ENCODE peak calls at places on chromosomes 12 and 14, in six cellular contexts. Z, I, F, Y, R and O are unnamed samples.

GRCh38 chr12:49631336-49631907 is 8.1 kb downstream of the PRPF40B start:
- DNase-seq in R (no peak), Z (no peak), F (no peak), Y (no peak), I (no peak), O (peak)

GRCh38 chr14:55705651-55706340 is 125.8 kb downstream of the KTN1 start:
- DNase-seq in R (no peak), F (no peak), Z (no peak), I (no peak), Y (no peak), O (no peak)

GRCh38 chr12:7068240-7068993 is 7.9 kb downstream of the C1S start:
- DNase-seq in Z (no peak), Y (no peak), R (no peak), F (no peak), I (no peak), O (no peak)

GRCh38 chr14:22895402-22895801 is 12.4 kb downstream of the REM2 start:
- DNase-seq in Z (no peak), R (no peak), F (no peak), Y (no peak), I (no peak), O (no peak)

GRCh38 chr14:85319998-85320397 is 209.9 kb upstream of the FLRT2 start:
- DNase-seq in Y (no peak), I (no peak), Z (no peak), R (no peak), F (no peak), O (no peak)

GRCh38 chr14:26008290-26008689 is 589.5 kb downstream of the NOVA1 start:
- DNase-seq in Y (no peak), Z (peak), R (peak), F (no peak), I (no peak), O (peak)

GRCh38 chr12:109951751-109952150 is 44.4 kb downstream of the GIT2 start:
- DNase-seq in F (peak), I (no peak), R (no peak), Y (no peak), Z (no peak), O (peak)

GRCh38 chr12:9881988-9882387 is 699 bp downstream of the KLRF2 start:
- DNase-seq in Z (no peak), R (no peak), I (no peak), Y (no peak), F (no peak), O (no peak)

GRCh38 chr12:130875193-130875592 is 3.3 kb downstream of the RAN start:
- DNase-seq in Z (no peak), Y (no peak), F (no peak), I (no peak), R (no peak), O (no peak)